ENCODE peak calls at places on chromosomes 7 and 10, in eight cellular contexts. One of them, this sample, is unnamed. For H3K9me3, the result is how much of the 10 kb centered on the place peaks cover.

GRCh38 chr10:96387601-96388000 is 28.8 kb upstream of the OPALIN start:
- DNase-seq in prostate gland: no peak
- DNase-seq in esophagus squamous epithelium: no peak
- DNase-seq in PC-9: no peak
- DNase-seq in NT2/D1: no peak
- DNase-seq in lower lobe of right lung: no peak
- DNase-seq in HAP-1: no peak
- DNase-seq in HCT116: no peak
- DNase-seq in this sample: no peak

GRCh38 chr10:24278519-24278889 is 69.6 kb downstream of the KIAA1217 start:
- DNase-seq in prostate gland: no peak
- DNase-seq in esophagus squamous epithelium: no peak
- DNase-seq in PC-9: no peak
- DNase-seq in NT2/D1: no peak
- DNase-seq in lower lobe of right lung: no peak
- DNase-seq in HAP-1: no peak
- DNase-seq in HCT116: no peak
- DNase-seq in this sample: no peak

GRCh38 chr7:143289421-143289820 is 1.3 kb downstream of the CASP2 start:
- DNase-seq in prostate gland: no peak
- DNase-seq in esophagus squamous epithelium: no peak
- DNase-seq in PC-9: no peak
- DNase-seq in NT2/D1: no peak
- DNase-seq in lower lobe of right lung: no peak
- DNase-seq in HAP-1: peak
- DNase-seq in HCT116: no peak
- DNase-seq in this sample: no peak

GRCh38 chr7:46566375-46566774 is 645.3 kb upstream of the IGFBP3 start:
- DNase-seq in prostate gland: no peak
- DNase-seq in esophagus squamous epithelium: no peak
- DNase-seq in PC-9: no peak
- DNase-seq in NT2/D1: no peak
- DNase-seq in lower lobe of right lung: no peak
- DNase-seq in HAP-1: no peak
- DNase-seq in HCT116: no peak
- DNase-seq in this sample: no peak

GRCh38 chr7:103914147-103914899 is 75.1 kb downstream of the RELN start:
- DNase-seq in prostate gland: no peak
- DNase-seq in esophagus squamous epithelium: no peak
- DNase-seq in PC-9: no peak
- DNase-seq in NT2/D1: no peak
- DNase-seq in lower lobe of right lung: no peak
- DNase-seq in HAP-1: no peak
- DNase-seq in HCT116: no peak
- DNase-seq in this sample: no peak

GRCh38 chr10:12631787-12632562 is 282.6 kb downstream of the CAMK1D start:
- DNase-seq in prostate gland: peak
- DNase-seq in esophagus squamous epithelium: no peak
- DNase-seq in PC-9: no peak
- DNase-seq in NT2/D1: no peak
- DNase-seq in lower lobe of right lung: no peak
- DNase-seq in HAP-1: no peak
- DNase-seq in HCT116: no peak
- DNase-seq in this sample: no peak

GRCh38 chr7:27958933-27959548 is 219.1 kb downstream of the TAX1BP1 start:
- DNase-seq in prostate gland: no peak
- DNase-seq in esophagus squamous epithelium: no peak
- DNase-seq in PC-9: no peak
- DNase-seq in NT2/D1: no peak
- DNase-seq in lower lobe of right lung: no peak
- DNase-seq in HAP-1: no peak
- DNase-seq in HCT116: no peak
- DNase-seq in this sample: no peak

GRCh38 chr7:2384354-2385243 is 18.8 kb upstream of the CHST12 start:
- DNase-seq in prostate gland: no peak
- DNase-seq in esophagus squamous epithelium: no peak
- DNase-seq in PC-9: no peak
- DNase-seq in NT2/D1: no peak
- DNase-seq in lower lobe of right lung: no peak
- DNase-seq in HAP-1: no peak
- DNase-seq in HCT116: no peak
- DNase-seq in this sample: no peak

GRCh38 chr7:82406937-82407336 is 36.6 kb downstream of the CACNA2D1 start:
- DNase-seq in prostate gland: no peak
- DNase-seq in esophagus squamous epithelium: no peak
- DNase-seq in PC-9: no peak
- DNase-seq in NT2/D1: no peak
- DNase-seq in lower lobe of right lung: no peak
- DNase-seq in HAP-1: no peak
- DNase-seq in HCT116: no peak
- DNase-seq in this sample: no peak

GRCh38 chr7:82404094-82404493 is 39.5 kb downstream of the CACNA2D1 start:
- DNase-seq in prostate gland: no peak
- DNase-seq in esophagus squamous epithelium: no peak
- DNase-seq in PC-9: no peak
- DNase-seq in NT2/D1: no peak
- DNase-seq in lower lobe of right lung: no peak
- DNase-seq in HAP-1: no peak
- DNase-seq in HCT116: no peak
- DNase-seq in this sample: no peak

GRCh38 chr7:82404647-82405046 is 38.9 kb downstream of the CACNA2D1 start:
- DNase-seq in prostate gland: no peak
- DNase-seq in esophagus squamous epithelium: no peak
- DNase-seq in PC-9: no peak
- DNase-seq in NT2/D1: no peak
- DNase-seq in lower lobe of right lung: no peak
- DNase-seq in HAP-1: no peak
- DNase-seq in HCT116: no peak
- DNase-seq in this sample: no peak

GRCh38 chr7:82410461-82410860 is 33.1 kb downstream of the CACNA2D1 start:
- DNase-seq in prostate gland: peak
- DNase-seq in esophagus squamous epithelium: no peak
- DNase-seq in PC-9: no peak
- DNase-seq in NT2/D1: no peak
- DNase-seq in lower lobe of right lung: no peak
- DNase-seq in HAP-1: no peak
- DNase-seq in HCT116: no peak
- DNase-seq in this sample: no peak

GRCh38 chr7:82405291-82405690 is 38.3 kb downstream of the CACNA2D1 start:
- DNase-seq in prostate gland: no peak
- DNase-seq in esophagus squamous epithelium: no peak
- DNase-seq in PC-9: no peak
- DNase-seq in NT2/D1: no peak
- DNase-seq in lower lobe of right lung: no peak
- DNase-seq in HAP-1: no peak
- DNase-seq in HCT116: no peak
- DNase-seq in this sample: no peak
- H3K9me3 ChIP-seq in prostate gland: under half
- H3K9me3 ChIP-seq in esophagus squamous epithelium: under half
- H3K9me3 ChIP-seq in PC-9: under half
- H3K9me3 ChIP-seq in NT2/D1: under half
- H3K9me3 ChIP-seq in lower lobe of right lung: under half
- H3K9me3 ChIP-seq in HAP-1: under half
- H3K9me3 ChIP-seq in HCT116: under half
- H3K9me3 ChIP-seq in this sample: under half

GRCh38 chr7:36652431-36652830 is 71.9 kb downstream of the AOAH start:
- DNase-seq in prostate gland: no peak
- DNase-seq in esophagus squamous epithelium: no peak
- DNase-seq in PC-9: no peak
- DNase-seq in NT2/D1: no peak
- DNase-seq in lower lobe of right lung: no peak
- DNase-seq in HAP-1: no peak
- DNase-seq in HCT116: no peak
- DNase-seq in this sample: no peak
- H3K9me3 ChIP-seq in prostate gland: under half
- H3K9me3 ChIP-seq in esophagus squamous epithelium: under half
- H3K9me3 ChIP-seq in PC-9: under half
- H3K9me3 ChIP-seq in NT2/D1: under half
- H3K9me3 ChIP-seq in lower lobe of right lung: under half
- H3K9me3 ChIP-seq in HAP-1: under half
- H3K9me3 ChIP-seq in HCT116: under half
- H3K9me3 ChIP-seq in this sample: under half

GRCh38 chr10:131578472-131578970 is 267.0 kb upstream of the TCERG1L start:
- DNase-seq in prostate gland: no peak
- DNase-seq in esophagus squamous epithelium: no peak
- DNase-seq in PC-9: no peak
- DNase-seq in NT2/D1: no peak
- DNase-seq in lower lobe of right lung: no peak
- DNase-seq in HAP-1: no peak
- DNase-seq in HCT116: no peak
- DNase-seq in this sample: no peak
- H3K9me3 ChIP-seq in prostate gland: under half
- H3K9me3 ChIP-seq in esophagus squamous epithelium: under half
- H3K9me3 ChIP-seq in PC-9: under half
- H3K9me3 ChIP-seq in NT2/D1: under half
- H3K9me3 ChIP-seq in lower lobe of right lung: under half
- H3K9me3 ChIP-seq in HAP-1: under half
- H3K9me3 ChIP-seq in HCT116: under half
- H3K9me3 ChIP-seq in this sample: under half

GRCh38 chr7:64802699-64803098 is 8.5 kb downstream of the ZNF138 start:
- DNase-seq in prostate gland: no peak
- DNase-seq in esophagus squamous epithelium: no peak
- DNase-seq in PC-9: no peak
- DNase-seq in NT2/D1: no peak
- DNase-seq in lower lobe of right lung: no peak
- DNase-seq in HAP-1: peak
- DNase-seq in HCT116: no peak
- DNase-seq in this sample: no peak

GRCh38 chr7:64807731-64808365 is 13.6 kb downstream of the ZNF138 start:
- DNase-seq in prostate gland: no peak
- DNase-seq in esophagus squamous epithelium: no peak
- DNase-seq in PC-9: no peak
- DNase-seq in NT2/D1: no peak
- DNase-seq in lower lobe of right lung: no peak
- DNase-seq in HAP-1: no peak
- DNase-seq in HCT116: no peak
- DNase-seq in this sample: no peak
- H3K9me3 ChIP-seq in prostate gland: under half
- H3K9me3 ChIP-seq in esophagus squamous epithelium: under half
- H3K9me3 ChIP-seq in PC-9: under half
- H3K9me3 ChIP-seq in NT2/D1: under half
- H3K9me3 ChIP-seq in lower lobe of right lung: under half
- H3K9me3 ChIP-seq in HAP-1: under half
- H3K9me3 ChIP-seq in HCT116: under half
- H3K9me3 ChIP-seq in this sample: under half

GRCh38 chr10:129774736-129775401 is 189.2 kb downstream of the EBF3 start:
- DNase-seq in prostate gland: no peak
- DNase-seq in esophagus squamous epithelium: no peak
- DNase-seq in PC-9: no peak
- DNase-seq in NT2/D1: no peak
- DNase-seq in lower lobe of right lung: peak
- DNase-seq in HAP-1: no peak
- DNase-seq in HCT116: no peak
- DNase-seq in this sample: no peak

GRCh38 chr10:129773359-129773990 is 190.6 kb downstream of the EBF3 start:
- DNase-seq in prostate gland: no peak
- DNase-seq in esophagus squamous epithelium: no peak
- DNase-seq in PC-9: no peak
- DNase-seq in NT2/D1: no peak
- DNase-seq in lower lobe of right lung: peak
- DNase-seq in HAP-1: no peak
- DNase-seq in HCT116: no peak
- DNase-seq in this sample: no peak

GRCh38 chr10:129772472-129773358 is 191.4 kb downstream of the EBF3 start:
- DNase-seq in prostate gland: no peak
- DNase-seq in esophagus squamous epithelium: no peak
- DNase-seq in PC-9: no peak
- DNase-seq in NT2/D1: no peak
- DNase-seq in lower lobe of right lung: peak
- DNase-seq in HAP-1: no peak
- DNase-seq in HCT116: no peak
- DNase-seq in this sample: no peak

GRCh38 chr10:129775681-129776080 is 188.4 kb downstream of the EBF3 start:
- DNase-seq in prostate gland: no peak
- DNase-seq in esophagus squamous epithelium: no peak
- DNase-seq in PC-9: no peak
- DNase-seq in NT2/D1: no peak
- DNase-seq in lower lobe of right lung: peak
- DNase-seq in HAP-1: no peak
- DNase-seq in HCT116: no peak
- DNase-seq in this sample: no peak

DNA sequence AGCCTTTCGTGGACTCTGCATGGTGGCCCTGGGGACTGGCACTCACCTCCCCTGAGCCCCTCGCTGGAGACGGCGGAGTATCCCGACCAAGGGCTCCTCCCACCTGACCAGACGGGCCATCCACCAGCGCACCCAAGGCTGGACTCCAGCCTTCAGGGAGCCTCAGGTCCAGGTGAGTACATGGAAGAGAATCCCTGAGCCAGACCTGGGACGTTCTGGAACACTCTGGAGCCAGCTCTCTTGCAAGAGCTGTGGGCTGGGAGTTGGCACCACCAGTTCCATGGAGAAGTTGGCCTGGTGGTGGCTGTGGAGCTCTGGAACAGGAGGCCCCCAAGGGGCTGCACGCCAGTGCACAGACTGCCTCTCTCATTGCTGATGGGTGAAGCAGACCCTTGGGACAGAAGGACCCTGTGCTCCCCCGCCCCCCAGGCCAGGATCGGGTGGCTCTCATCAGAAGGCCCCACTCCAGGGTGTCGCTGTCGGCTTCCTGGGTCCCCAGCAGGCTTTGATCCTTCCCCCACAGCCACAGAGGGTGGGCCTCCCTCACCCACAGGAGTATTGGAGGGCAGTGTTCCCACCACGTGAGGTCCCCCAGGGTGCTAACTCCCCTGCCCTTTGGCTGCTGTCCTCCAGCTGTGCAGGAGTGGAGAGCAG is 189.9 kb downstream of the EBF3 start:
- DNase-seq in prostate gland: no peak
- DNase-seq in esophagus squamous epithelium: no peak
- DNase-seq in PC-9: no peak
- DNase-seq in NT2/D1: no peak
- DNase-seq in lower lobe of right lung: peak
- DNase-seq in HAP-1: no peak
- DNase-seq in HCT116: no peak
- DNase-seq in this sample: no peak
- H3K9me3 ChIP-seq in prostate gland: under half
- H3K9me3 ChIP-seq in esophagus squamous epithelium: under half
- H3K9me3 ChIP-seq in PC-9: under half
- H3K9me3 ChIP-seq in NT2/D1: under half
- H3K9me3 ChIP-seq in lower lobe of right lung: under half
- H3K9me3 ChIP-seq in HAP-1: under half
- H3K9me3 ChIP-seq in HCT116: under half
- H3K9me3 ChIP-seq in this sample: under half

GRCh38 chr10:17453377-17454091 is 861 bp downstream of the ST8SIA6 start:
- DNase-seq in prostate gland: peak
- DNase-seq in esophagus squamous epithelium: no peak
- DNase-seq in PC-9: no peak
- DNase-seq in NT2/D1: peak
- DNase-seq in lower lobe of right lung: peak
- DNase-seq in HAP-1: peak
- DNase-seq in HCT116: no peak
- DNase-seq in this sample: peak
- H3K9me3 ChIP-seq in prostate gland: under half
- H3K9me3 ChIP-seq in esophagus squamous epithelium: under half
- H3K9me3 ChIP-seq in PC-9: under half
- H3K9me3 ChIP-seq in NT2/D1: under half
- H3K9me3 ChIP-seq in lower lobe of right lung: under half
- H3K9me3 ChIP-seq in HAP-1: under half
- H3K9me3 ChIP-seq in HCT116: under half
- H3K9me3 ChIP-seq in this sample: under half

GRCh38 chr7:71517940-71518339 is 386.0 kb downstream of the GALNT17 start:
- DNase-seq in prostate gland: no peak
- DNase-seq in esophagus squamous epithelium: no peak
- DNase-seq in PC-9: no peak
- DNase-seq in NT2/D1: no peak
- DNase-seq in lower lobe of right lung: no peak
- DNase-seq in HAP-1: no peak
- DNase-seq in HCT116: no peak
- DNase-seq in this sample: no peak
- H3K9me3 ChIP-seq in prostate gland: under half
- H3K9me3 ChIP-seq in esophagus squamous epithelium: under half
- H3K9me3 ChIP-seq in PC-9: under half
- H3K9me3 ChIP-seq in NT2/D1: under half
- H3K9me3 ChIP-seq in lower lobe of right lung: under half
- H3K9me3 ChIP-seq in HAP-1: under half
- H3K9me3 ChIP-seq in HCT116: under half
- H3K9me3 ChIP-seq in this sample: under half

This sample was measured in T-helper 17 cell.